ENCODE peak calls at places on chromosomes 7 and 10, in eight cellular contexts. B is amniotic stem cell, N is EH, Y is lower leg skin, I is GM03348, V is EL, P is germinal center, T is globus pallidus. O is an unnamed sample.

GRCh38 chr7:123770378-123770777 is 21.6 kb upstream of the WASL start:
- DNase-seq in B (no peak), N (no peak), Y (no peak), I (peak), V (peak), P (peak), T (no peak), O (no peak)

GRCh38 chr10:108112218-108112617 is 947.7 kb upstream of the SORCS1 start:
- DNase-seq in B (no peak), N (no peak), Y (no peak), I (peak), V (no peak), P (no peak), T (no peak), O (no peak)

GRCh38 chr10:125940515-125940914 is 44.2 kb downstream of the FANK1 start:
- DNase-seq in B (no peak), N (no peak), Y (no peak), I (no peak), V (no peak), P (no peak), T (no peak), O (no peak)

GRCh38 chr10:122561212-122561611 is 658 bp downstream of the DMBT1 start:
- DNase-seq in B (no peak), N (peak), Y (peak), I (no peak), V (peak), P (no peak), T (no peak), O (no peak)

GRCh38 chr10:105769248-105770184 is 1128.4 kb downstream of the SORCS3 start:
- DNase-seq in B (no peak), N (no peak), Y (no peak), I (no peak), V (no peak), P (no peak), T (no peak), O (no peak)

GRCh38 chr7:55971045-55971444 is 6.7 kb downstream of the NIPSNAP2 start:
- DNase-seq in B (no peak), N (no peak), Y (peak), I (no peak), V (no peak), P (no peak), T (no peak), O (no peak)

GRCh38 chr10:16854623-16855022 is 37.4 kb upstream of the RSU1 start:
- DNase-seq in B (no peak), N (peak), Y (no peak), I (peak), V (peak), P (no peak), T (no peak), O (no peak)

GRCh38 chr10:112969131-112969530 is 19.1 kb downstream of the TCF7L2 start:
- DNase-seq in B (no peak), N (no peak), Y (no peak), I (no peak), V (no peak), P (no peak), T (no peak), O (no peak)

GRCh38 chr7:130149575-130150139 is 55.5 kb downstream of the TMEM209 start:
- DNase-seq in B (no peak), N (no peak), Y (peak), I (no peak), V (no peak), P (peak), T (no peak), O (peak)

GRCh38 chr7:135770139-135770710 is 21.6 kb upstream of the FAM180A start:
- DNase-seq in B (no peak), N (no peak), Y (no peak), I (no peak), V (no peak), P (no peak), T (no peak), O (no peak)

GRCh38 chr10:45180946-45181439 is 134.4 kb downstream of the OR13A1 start:
- DNase-seq in B (no peak), N (no peak), Y (no peak), I (peak), V (no peak), P (no peak), T (no peak), O (no peak)

GRCh38 chr10:123821136-123821535 is 70.5 kb downstream of the CPXM2 start:
- DNase-seq in B (peak), N (no peak), Y (no peak), I (no peak), V (no peak), P (no peak), T (no peak), O (no peak)

GRCh38 chr7:70830426-70830825 is 301.5 kb upstream of the GALNT17 start:
- DNase-seq in B (no peak), N (no peak), Y (peak), I (no peak), V (no peak), P (no peak), T (no peak), O (no peak)

GRCh38 chr7:105438847-105439173 is 50.1 kb upstream of the SRPK2 start:
- DNase-seq in B (no peak), N (no peak), Y (no peak), I (no peak), V (no peak), P (no peak), T (no peak), O (no peak)

GRCh38 chr7:158849553-158850389 is 6.6 kb upstream of the DYNC2I1 start:
- DNase-seq in B (no peak), N (no peak), Y (peak), I (no peak), V (no peak), P (no peak), T (no peak), O (no peak)

GRCh38 chr7:148121426-148121825 is 469.1 kb upstream of the C7orf33 start:
- DNase-seq in B (no peak), N (no peak), Y (no peak), I (no peak), V (no peak), P (no peak), T (no peak), O (no peak)

GRCh38 chr10:24962998-24963397 is 10.6 kb upstream of the PRTFDC1 start:
- DNase-seq in B (no peak), N (no peak), Y (no peak), I (no peak), V (peak), P (no peak), T (no peak), O (no peak)

GRCh38 chr7:80634505-80634904 is 3.9 kb upstream of the CD36 start:
- DNase-seq in B (no peak), N (peak), Y (no peak), I (peak), V (peak), P (no peak), T (peak), O (no peak)

GRCh38 chr10:127427926-127428325 is 121.2 kb upstream of the NPS start:
- DNase-seq in B (no peak), N (no peak), Y (no peak), I (no peak), V (no peak), P (no peak), T (no peak), O (no peak)

GRCh38 chr10:112951349-112952281 is 1.6 kb downstream of the TCF7L2 start:
- DNase-seq in B (no peak), N (peak), Y (peak), I (peak), V (peak), P (no peak), T (peak), O (peak)

GRCh38 chr7:38863609-38864291 is 45.2 kb downstream of the VPS41 start:
- DNase-seq in B (no peak), N (no peak), Y (no peak), I (no peak), V (no peak), P (no peak), T (no peak), O (no peak)

O was measured in naive B cell.